ENCODE peak calls at places on chromosomes 5 and 9, in five cellular contexts. One of them, this sample, is unnamed.

GRCh38 chr5:132471944-132472343 is 18.6 kb downstream of the IRF1 start:
- DNase-seq in NCI-H146: no peak
- DNase-seq in G401: no peak
- DNase-seq in GM23248: no peak
- DNase-seq in activated T-cell treated with anti-CD3 and anti-CD28 coated beads for 48 hours: no peak
- DNase-seq in this sample: peak; percentile 21

GRCh38 chr9:92734931-92735906 is 29.4 kb downstream of the BICD2 start:
- DNase-seq in NCI-H146: no peak
- DNase-seq in G401: no peak
- DNase-seq in GM23248: no peak
- DNase-seq in activated T-cell treated with anti-CD3 and anti-CD28 coated beads for 48 hours: no peak
- DNase-seq in this sample: no peak

GRCh38 chr9:85172001-85172978 is 502.8 kb downstream of the NTRK2 start:
- DNase-seq in NCI-H146: no peak
- DNase-seq in G401: no peak
- DNase-seq in GM23248: peak; percentile 11
- DNase-seq in activated T-cell treated with anti-CD3 and anti-CD28 coated beads for 48 hours: no peak
- DNase-seq in this sample: no peak

GRCh38 chr5:45288746-45289145 is 407.4 kb downstream of the HCN1 start:
- DNase-seq in NCI-H146: no peak
- DNase-seq in G401: peak; percentile 95
- DNase-seq in GM23248: no peak
- DNase-seq in activated T-cell treated with anti-CD3 and anti-CD28 coated beads for 48 hours: no peak
- DNase-seq in this sample: no peak

GRCh38 chr5:10157085-10157669 is 92.5 kb downstream of the ATPSCKMT start:
- DNase-seq in NCI-H146: no peak
- DNase-seq in G401: no peak
- DNase-seq in GM23248: no peak
- DNase-seq in activated T-cell treated with anti-CD3 and anti-CD28 coated beads for 48 hours: no peak
- DNase-seq in this sample: no peak

GRCh38 chr9:111559000-111559610 is 34.1 kb downstream of the ZNF483 start:
- DNase-seq in NCI-H146: no peak
- DNase-seq in G401: no peak
- DNase-seq in GM23248: peak; percentile 66
- DNase-seq in activated T-cell treated with anti-CD3 and anti-CD28 coated beads for 48 hours: no peak
- DNase-seq in this sample: no peak

GRCh38 chr9:4832786-4833579 is 40.2 kb downstream of the RCL1 start:
- DNase-seq in NCI-H146: no peak
- DNase-seq in G401: no peak
- DNase-seq in GM23248: peak; percentile 97
- DNase-seq in activated T-cell treated with anti-CD3 and anti-CD28 coated beads for 48 hours: peak; percentile 40
- DNase-seq in this sample: peak; percentile 98

GRCh38 chr5:88877826-88878225 is 5.2 kb downstream of the MEF2C start:
- DNase-seq in NCI-H146: no peak
- DNase-seq in G401: peak; percentile 34
- DNase-seq in GM23248: no peak
- DNase-seq in activated T-cell treated with anti-CD3 and anti-CD28 coated beads for 48 hours: no peak
- DNase-seq in this sample: no peak

GRCh38 chr9:81559741-81560140 is 129.6 kb downstream of the TLE1 start:
- DNase-seq in NCI-H146: no peak
- DNase-seq in G401: no peak
- DNase-seq in GM23248: peak; percentile 90
- DNase-seq in activated T-cell treated with anti-CD3 and anti-CD28 coated beads for 48 hours: no peak
- DNase-seq in this sample: peak; percentile 96

GRCh38 chr5:156411131-156411727 is 84.3 kb downstream of the SGCD start:
- DNase-seq in NCI-H146: no peak
- DNase-seq in G401: peak; percentile 7
- DNase-seq in GM23248: peak; percentile 70
- DNase-seq in activated T-cell treated with anti-CD3 and anti-CD28 coated beads for 48 hours: no peak
- DNase-seq in this sample: peak; percentile 77

GRCh38 chr9:23492126-23493002 is 333.7 kb downstream of the ELAVL2 start:
- DNase-seq in NCI-H146: peak; percentile 80
- DNase-seq in G401: peak; percentile 76
- DNase-seq in GM23248: peak; percentile 70
- DNase-seq in activated T-cell treated with anti-CD3 and anti-CD28 coated beads for 48 hours: no peak
- DNase-seq in this sample: peak; percentile 49

GRCh38 chr5:56269216-56269927 is 36.2 kb upstream of the ANKRD55 start:
- DNase-seq in NCI-H146: peak; percentile 14
- DNase-seq in G401: peak; percentile 11
- DNase-seq in GM23248: peak; percentile 83
- DNase-seq in activated T-cell treated with anti-CD3 and anti-CD28 coated beads for 48 hours: no peak
- DNase-seq in this sample: peak; percentile 92

GRCh38 chr5:150419630-150420270 is 7.0 kb upstream of the CD74 start:
- DNase-seq in NCI-H146: no peak
- DNase-seq in G401: no peak
- DNase-seq in GM23248: no peak
- DNase-seq in activated T-cell treated with anti-CD3 and anti-CD28 coated beads for 48 hours: no peak
- DNase-seq in this sample: no peak

GRCh38 chr5:136200761-136201160 is 7.8 kb upstream of the SMIM32 start:
- DNase-seq in NCI-H146: no peak
- DNase-seq in G401: no peak
- DNase-seq in GM23248: no peak
- DNase-seq in activated T-cell treated with anti-CD3 and anti-CD28 coated beads for 48 hours: no peak
- DNase-seq in this sample: no peak

GRCh38 chr5:173045481-173045880 is 10.7 kb upstream of the CREBRF start:
- DNase-seq in NCI-H146: no peak
- DNase-seq in G401: no peak
- DNase-seq in GM23248: no peak
- DNase-seq in activated T-cell treated with anti-CD3 and anti-CD28 coated beads for 48 hours: no peak
- DNase-seq in this sample: no peak